ENCODE peak calls at places on chromosomes 4 and X, in nine cellular contexts. K, L, B, I, C, J, X, R and W are unnamed samples.

GRCh38 chr4:40990202-40990898 is 224.0 kb downstream of the APBB2 start:
- DNase-seq in R (no peak), J (no peak), L (no peak), C (no peak), K (no peak), B (peak; percentile 73), X (peak; percentile 89), I (peak; percentile 97), W (no peak)

GRCh38 chr4:105551968-105552746 is at the start of gene ARHGEF38:
- DNase-seq in R (peak; percentile 77), L (no peak), X (peak; percentile 10), C (peak; percentile 81), K (no peak), J (no peak), B (no peak), I (peak; percentile 7), W (no peak)

GRCh38 chrX:16855363-16856075 is 14.6 kb downstream of the RBBP7 start:
- DNase-seq in B (no peak), X (no peak), K (no peak), C (no peak), R (no peak), I (no peak), J (no peak), L (no peak), W (no peak)

GRCh38 chr4:173990126-173990878 is 293.2 kb downstream of the FBXO8 start:
- DNase-seq in J (no peak), X (peak; percentile 32), I (peak; percentile 46), B (peak; percentile 24), K (no peak), L (no peak), R (no peak), C (no peak), W (no peak)

GRCh38 chr4:184382189-184382846 is 92.0 kb downstream of the IRF2 start:
- DNase-seq in X (no peak), L (no peak), J (no peak), C (no peak), B (no peak), K (no peak), I (no peak), R (peak; percentile 37), W (no peak)

GRCh38 chr4:89708903-89709361 is 128.0 kb downstream of the SNCA start:
- DNase-seq in X (no peak), J (no peak), B (no peak), K (no peak), R (no peak), L (no peak), C (no peak), I (peak; percentile 54), W (no peak)

GRCh38 chrX:23959781-23960180 is 52.0 kb downstream of the CXorf58 start:
- DNase-seq in R (no peak), X (no peak), K (no peak), L (no peak), J (no peak), C (no peak), B (no peak), I (no peak), W (no peak)

GRCh38 chrX:69133561-69134542 is 31.4 kb downstream of the PJA1 start:
- DNase-seq in K (peak; percentile 53), C (no peak), B (peak; percentile 72), X (peak; percentile 78), L (no peak), I (peak; percentile 69), J (no peak), R (no peak), W (no peak)

GRCh38 chrX:86348669-86349068 is 200.4 kb downstream of the DACH2 start:
- DNase-seq in B (no peak), L (no peak), J (no peak), I (no peak), X (peak; percentile 9), K (no peak), R (no peak), C (no peak), W (no peak)

GRCh38 chr4:121898150-121898549 is 27.9 kb upstream of the BBS7 start:
- DNase-seq in B (peak; percentile 10), X (peak; percentile 1), K (no peak), J (no peak), C (no peak), R (peak; percentile 12), I (no peak), L (no peak), W (no peak)

GRCh38 chrX:47831788-47832187 is 4.9 kb upstream of the ZNF81 start:
- DNase-seq in I (peak; percentile 18), L (no peak), J (no peak), K (peak; percentile 38), C (no peak), B (peak; percentile 19), R (peak; percentile 56), X (peak; percentile 58), W (no peak)

GRCh38 chrX:1444896-1445480 is 7.7 kb downstream of the ASMTL start:
- DNase-seq in B (no peak), J (no peak), L (no peak), K (no peak), R (no peak), I (no peak), X (no peak), C (no peak), W (no peak)

GRCh38 chrX:156008915-156009314 is 11.4 kb downstream of the IL9R start:
- DNase-seq in L (no peak), I (no peak), J (no peak), B (no peak), R (no peak), X (peak; percentile 23), K (no peak), C (no peak), W (no peak)

GRCh38 chr4:96983830-96984229 is 1143.9 kb downstream of the PDHA2 start:
- DNase-seq in L (no peak), R (no peak), X (no peak), K (no peak), I (no peak), C (no peak), B (no peak), J (no peak), W (no peak)

GRCh38 chrX:119118780-119119395 is 8.7 kb downstream of the KIAA1210 start:
- DNase-seq in B (peak; percentile 27), K (peak; percentile 62), J (no peak), C (no peak), R (peak; percentile 32), X (peak; percentile 53), I (peak; percentile 42), L (peak; percentile 14), W (no peak)

DNA sequence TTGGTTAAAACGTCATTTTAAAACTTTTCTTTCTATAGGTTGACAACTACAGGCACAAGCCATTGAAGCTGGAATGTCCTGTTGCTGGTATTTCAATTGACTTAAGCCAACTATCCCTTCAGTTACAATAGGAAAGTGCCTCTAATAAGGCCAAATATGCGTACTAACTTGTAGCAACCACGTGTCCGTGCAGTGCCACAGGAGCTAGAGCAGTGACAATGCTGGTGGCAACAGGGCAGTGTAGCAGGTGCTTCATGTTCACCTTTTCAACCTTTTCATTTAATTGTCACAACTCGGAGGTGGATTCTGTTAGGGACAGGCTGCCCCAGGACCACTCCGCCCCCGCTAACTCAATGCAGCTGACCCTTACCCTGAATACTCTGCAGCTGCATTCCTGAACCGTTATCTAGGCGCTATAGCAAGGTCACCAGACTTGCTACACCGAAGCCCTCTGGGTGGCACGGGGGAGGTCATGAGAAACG is 37.7 kb downstream of the ERVMER34-1 start:
- DNase-seq in I (peak; percentile 5), R (no peak), B (no peak), C (no peak), L (no peak), J (no peak), X (no peak), K (peak; percentile 26), W (no peak)
- TF ChIP-seq POLR2A in I (no peak), R (no peak), B (no peak), C (no peak), L (no peak), J (no peak), X (no peak), K (peak; percentile 9), W (no peak)

DNA sequence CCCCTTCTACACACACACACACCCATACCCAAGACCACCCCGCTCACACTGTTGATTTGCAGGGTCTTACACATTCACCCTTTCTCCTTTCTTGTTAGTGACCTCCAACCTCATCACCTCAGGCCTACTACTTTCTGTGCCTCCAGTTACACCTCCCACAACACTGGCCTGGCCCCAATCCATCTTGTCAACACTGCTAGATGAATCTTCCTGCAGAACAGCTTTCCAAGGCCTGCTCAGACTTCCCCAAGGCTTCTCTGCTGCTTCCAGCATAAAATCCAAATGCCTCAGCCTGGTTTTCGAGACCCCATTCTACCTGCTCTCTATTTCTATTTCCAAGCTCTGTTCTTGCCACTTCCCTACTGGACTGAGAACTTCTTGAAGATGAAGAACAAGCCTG is 79.9 kb downstream of the NHSL2 start:
- DNase-seq in B (no peak), C (no peak), L (no peak), X (no peak), K (no peak), J (no peak), I (no peak), R (no peak), W (no peak)
- TF ChIP-seq POLR2A in B (no peak), C (no peak), L (no peak), X (no peak), K (no peak), J (no peak), I (no peak), R (no peak), W (no peak)

DNA sequence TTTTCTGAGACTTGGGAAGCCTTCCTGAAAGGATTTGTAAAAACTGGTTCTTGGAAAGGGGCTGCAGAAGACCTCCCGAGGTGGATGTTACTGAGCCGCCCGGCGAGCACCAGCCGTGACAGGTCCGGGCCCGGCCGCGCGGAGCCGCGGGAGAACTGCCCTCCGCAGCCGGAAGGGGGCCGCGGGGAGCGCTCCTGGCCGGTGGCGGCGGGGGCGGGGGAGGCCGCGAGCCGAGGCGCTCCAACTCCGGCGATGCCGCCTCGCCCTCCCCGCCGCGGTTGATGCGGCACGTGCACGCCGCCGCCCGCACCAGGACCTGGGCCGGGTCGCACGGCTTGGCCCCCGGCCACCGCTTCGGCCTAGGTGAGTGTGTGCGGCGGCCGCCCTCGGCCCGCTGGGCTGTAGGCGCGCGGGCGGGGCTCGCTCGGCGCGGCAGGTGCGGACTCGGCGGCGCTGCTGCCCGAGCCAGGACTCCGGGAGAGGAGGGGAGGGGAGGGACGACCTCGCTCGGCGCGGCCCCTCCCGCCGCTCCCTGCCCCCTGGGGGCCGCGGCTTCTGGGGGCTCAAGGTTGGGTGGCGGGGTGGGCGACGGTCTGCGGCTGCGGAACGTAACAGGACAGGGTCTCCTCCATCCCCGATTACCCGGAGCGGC is 1.7 kb downstream of the SPRY1 start:
- DNase-seq in I (peak; percentile 62), C (peak; percentile 49), L (peak; percentile 44), B (peak; percentile 22), J (peak; percentile 95), R (peak; percentile 83), K (peak; percentile 47), X (peak; percentile 59), W (no peak)
- TF ChIP-seq POLR2A in I (no peak), C (no peak), L (no peak), B (no peak), J (no peak), R (no peak), K (no peak), X (no peak), W (no peak)

DNA sequence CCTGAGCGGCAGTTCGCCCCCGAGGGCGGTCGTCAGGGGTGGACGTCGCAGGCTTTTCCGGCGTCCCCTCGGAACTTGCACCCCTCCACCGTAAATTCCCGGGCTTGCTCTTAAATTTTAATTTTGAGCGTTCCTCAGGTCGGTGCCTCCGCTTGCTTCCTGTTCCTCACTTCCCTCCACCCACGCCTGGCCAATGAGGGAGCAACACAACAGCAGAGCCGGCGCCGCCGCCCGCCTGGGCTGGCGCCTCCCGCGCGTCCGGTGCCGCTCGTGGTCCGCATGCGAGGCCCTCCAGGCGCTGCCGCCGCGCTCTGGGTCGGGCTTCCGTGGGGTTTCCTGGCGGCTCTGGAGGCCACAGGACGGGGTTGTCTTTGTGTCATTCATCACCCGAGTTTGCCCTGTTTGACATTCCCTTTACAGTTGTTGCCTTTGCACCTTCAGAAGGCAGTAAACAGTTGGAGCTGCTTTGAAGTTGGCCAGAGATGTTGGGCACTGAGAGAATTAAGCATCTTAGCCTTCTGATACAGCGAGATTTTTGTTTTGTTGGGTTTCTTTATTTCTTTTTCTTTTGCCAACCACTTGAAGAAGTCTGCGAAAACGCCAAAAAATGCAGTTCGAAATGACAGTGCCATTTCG is 692 bp downstream of the SPCS3 start:
- DNase-seq in J (peak; percentile 97), C (peak; percentile 86), R (peak; percentile 91), I (peak; percentile 84), L (peak; percentile 77), B (peak; percentile 31), X (peak; percentile 71), K (peak; percentile 75), W (peak; percentile 77)
- TF ChIP-seq POLR2A in J (no peak), C (no peak), R (no peak), I (peak; percentile 41), L (no peak), B (no peak), X (peak; percentile 14), K (no peak), W (no peak)